ENCODE peak calls at places on chromosomes 12 and 14, in eight cellular contexts. One of them, this sample, is unnamed.
A peak's percentile ranks its signal among the peaks of the same experiment; 100 is the strongest.

GRCh38 chr12:121803861-121804416 is at the start of gene SETD1B:
- DNase-seq in testis: no peak
- DNase-seq in suprapubic skin: no peak
- DNase-seq in stomach: peak; percentile 64
- DNase-seq in tibial nerve: peak; percentile 45
- DNase-seq in IMR-90: peak; percentile 44
- DNase-seq in H54: peak; percentile 49
- DNase-seq in uterus: peak; percentile 62
- DNase-seq in this sample: peak; percentile 85

GRCh38 chr14:65864549-65864948 is 452.0 kb downstream of the FUT8 start:
- DNase-seq in testis: no peak
- DNase-seq in suprapubic skin: no peak
- DNase-seq in stomach: no peak
- DNase-seq in tibial nerve: no peak
- DNase-seq in IMR-90: no peak
- DNase-seq in H54: no peak
- DNase-seq in uterus: no peak
- DNase-seq in this sample: no peak

GRCh38 chr14:68651652-68652432 is 141.0 kb downstream of the ZFP36L1 start:
- DNase-seq in testis: peak; percentile 74
- DNase-seq in suprapubic skin: no peak
- DNase-seq in stomach: no peak
- DNase-seq in tibial nerve: no peak
- DNase-seq in IMR-90: peak; percentile 93
- DNase-seq in H54: no peak
- DNase-seq in uterus: peak; percentile 81
- DNase-seq in this sample: peak; percentile 87

GRCh38 chr12:46410495-46410894 is 37.9 kb upstream of the SLC38A2 start:
- DNase-seq in testis: no peak
- DNase-seq in suprapubic skin: no peak
- DNase-seq in stomach: no peak
- DNase-seq in tibial nerve: no peak
- DNase-seq in IMR-90: no peak
- DNase-seq in H54: no peak
- DNase-seq in uterus: no peak
- DNase-seq in this sample: no peak

GRCh38 chr12:79983492-79983891 is 48.6 kb upstream of the PPP1R12A start:
- DNase-seq in testis: no peak
- DNase-seq in suprapubic skin: no peak
- DNase-seq in stomach: no peak
- DNase-seq in tibial nerve: no peak
- DNase-seq in IMR-90: peak; percentile 78
- DNase-seq in H54: peak; percentile 64
- DNase-seq in uterus: no peak
- DNase-seq in this sample: no peak

GRCh38 chr14:51066576-51066975 is 28.3 kb downstream of the TRIM9 start:
- DNase-seq in testis: no peak
- DNase-seq in suprapubic skin: no peak
- DNase-seq in stomach: no peak
- DNase-seq in tibial nerve: no peak
- DNase-seq in IMR-90: no peak
- DNase-seq in H54: no peak
- DNase-seq in uterus: no peak
- DNase-seq in this sample: no peak

GRCh38 chr14:72677664-72678063 is 216.2 kb downstream of the DPF3 start:
- DNase-seq in testis: no peak
- DNase-seq in suprapubic skin: no peak
- DNase-seq in stomach: no peak
- DNase-seq in tibial nerve: no peak
- DNase-seq in IMR-90: peak; percentile 41
- DNase-seq in H54: no peak
- DNase-seq in uterus: no peak
- DNase-seq in this sample: no peak

GRCh38 chr12:124684971-124685688 is 117.7 kb upstream of the NCOR2 start:
- DNase-seq in testis: peak; percentile 56
- DNase-seq in suprapubic skin: no peak
- DNase-seq in stomach: no peak
- DNase-seq in tibial nerve: peak; percentile 52
- DNase-seq in IMR-90: peak; percentile 69
- DNase-seq in H54: peak; percentile 59
- DNase-seq in uterus: peak; percentile 78
- DNase-seq in this sample: no peak

GRCh38 chr14:87805315-87805723 is 187.7 kb downstream of the GALC start:
- DNase-seq in testis: peak; percentile 56
- DNase-seq in suprapubic skin: no peak
- DNase-seq in stomach: peak; percentile 29
- DNase-seq in tibial nerve: peak; percentile 14
- DNase-seq in IMR-90: no peak
- DNase-seq in H54: peak; percentile 13
- DNase-seq in uterus: no peak
- DNase-seq in this sample: no peak

GRCh38 chr12:14403711-14404164 is 38.3 kb downstream of the ATF7IP start:
- DNase-seq in testis: no peak
- DNase-seq in suprapubic skin: no peak
- DNase-seq in stomach: no peak
- DNase-seq in tibial nerve: no peak
- DNase-seq in IMR-90: peak; percentile 82
- DNase-seq in H54: no peak
- DNase-seq in uterus: no peak
- DNase-seq in this sample: no peak

GRCh38 chr12:27460471-27460978 is 14.0 kb downstream of the SMCO2 start:
- DNase-seq in testis: no peak
- DNase-seq in suprapubic skin: no peak
- DNase-seq in stomach: no peak
- DNase-seq in tibial nerve: no peak
- DNase-seq in IMR-90: peak; percentile 38
- DNase-seq in H54: peak; percentile 10
- DNase-seq in uterus: no peak
- DNase-seq in this sample: no peak

GRCh38 chr12:4049566-4050080 is 176.4 kb upstream of the PARP11 start:
- DNase-seq in testis: no peak
- DNase-seq in suprapubic skin: no peak
- DNase-seq in stomach: no peak
- DNase-seq in tibial nerve: no peak
- DNase-seq in IMR-90: no peak
- DNase-seq in H54: no peak
- DNase-seq in uterus: no peak
- DNase-seq in this sample: no peak

GRCh38 chr12:42756841-42757661 is 167.5 kb upstream of the PRICKLE1 start:
- DNase-seq in testis: no peak
- DNase-seq in suprapubic skin: no peak
- DNase-seq in stomach: no peak
- DNase-seq in tibial nerve: no peak
- DNase-seq in IMR-90: peak; percentile 91
- DNase-seq in H54: peak; percentile 48
- DNase-seq in uterus: peak; percentile 36
- DNase-seq in this sample: no peak

GRCh38 chr12:120534203-120534702 is at the start of gene RNF10:
- DNase-seq in testis: peak; percentile 90
- DNase-seq in suprapubic skin: peak; percentile 84
- DNase-seq in stomach: peak; percentile 77
- DNase-seq in tibial nerve: peak; percentile 84
- DNase-seq in IMR-90: peak; percentile 86
- DNase-seq in H54: peak; percentile 67
- DNase-seq in uterus: peak; percentile 83
- DNase-seq in this sample: peak; percentile 87

GRCh38 chr14:22221508-22221907 is 367.5 kb downstream of the DAD1 start:
- DNase-seq in testis: no peak
- DNase-seq in suprapubic skin: no peak
- DNase-seq in stomach: no peak
- DNase-seq in tibial nerve: no peak
- DNase-seq in IMR-90: peak; percentile 49
- DNase-seq in H54: no peak
- DNase-seq in uterus: no peak
- DNase-seq in this sample: no peak

GRCh38 chr14:34227834-34228662 is 234.0 kb downstream of the SPTSSA start:
- DNase-seq in testis: peak; percentile 71
- DNase-seq in suprapubic skin: no peak
- DNase-seq in stomach: peak; percentile 72
- DNase-seq in tibial nerve: peak; percentile 63
- DNase-seq in IMR-90: peak; percentile 44
- DNase-seq in H54: peak; percentile 66
- DNase-seq in uterus: peak; percentile 37
- DNase-seq in this sample: peak; percentile 77

GRCh38 chr12:99454539-99455172 is 192.9 kb upstream of the GARIN6 start:
- DNase-seq in testis: no peak
- DNase-seq in suprapubic skin: no peak
- DNase-seq in stomach: no peak
- DNase-seq in tibial nerve: no peak
- DNase-seq in IMR-90: no peak
- DNase-seq in H54: no peak
- DNase-seq in uterus: no peak
- DNase-seq in this sample: no peak

GRCh38 chr12:40376533-40377267 is 151.9 kb downstream of the LRRK2 start:
- DNase-seq in testis: no peak
- DNase-seq in suprapubic skin: no peak
- DNase-seq in stomach: no peak
- DNase-seq in tibial nerve: no peak
- DNase-seq in IMR-90: no peak
- DNase-seq in H54: no peak
- DNase-seq in uterus: no peak
- DNase-seq in this sample: no peak

GRCh38 chr12:121578230-121579189 is 2.3 kb downstream of the KDM2B start:
- DNase-seq in testis: no peak
- DNase-seq in suprapubic skin: no peak
- DNase-seq in stomach: no peak
- DNase-seq in tibial nerve: peak; percentile 19
- DNase-seq in IMR-90: peak; percentile 21
- DNase-seq in H54: no peak
- DNase-seq in uterus: peak; percentile 50
- DNase-seq in this sample: peak; percentile 74

GRCh38 chr14:105591052-105591451 is 64.7 kb downstream of the TMEM121 start:
- DNase-seq in testis: no peak
- DNase-seq in suprapubic skin: no peak
- DNase-seq in stomach: no peak
- DNase-seq in tibial nerve: no peak
- DNase-seq in IMR-90: no peak
- DNase-seq in H54: no peak
- DNase-seq in uterus: no peak
- DNase-seq in this sample: no peak

GRCh38 chr14:70257526-70257925 is 68.8 kb upstream of the SLC8A3 start:
- DNase-seq in testis: no peak
- DNase-seq in suprapubic skin: no peak
- DNase-seq in stomach: no peak
- DNase-seq in tibial nerve: no peak
- DNase-seq in IMR-90: no peak
- DNase-seq in H54: peak; percentile 6
- DNase-seq in uterus: no peak
- DNase-seq in this sample: no peak

DNA sequence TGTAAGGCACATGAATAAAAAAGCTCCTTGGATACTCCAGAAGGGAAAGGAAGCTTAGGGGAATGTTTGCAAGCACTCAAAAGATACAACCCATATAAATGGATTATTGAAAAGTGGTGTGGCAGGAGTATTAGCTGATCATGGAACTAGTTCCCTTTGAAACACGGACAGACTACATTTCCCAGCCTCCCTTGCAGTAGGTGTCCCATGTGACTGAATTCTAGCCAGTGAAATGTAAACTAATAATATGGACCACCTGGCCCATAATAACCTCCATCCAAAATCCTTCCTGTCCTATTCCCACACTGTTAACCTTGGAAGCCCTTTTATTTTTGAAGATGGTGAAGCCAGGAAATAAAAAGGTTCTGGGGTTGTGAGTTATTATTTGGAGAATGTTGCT is 242.3 kb downstream of the SUDS3 start:
- DNase-seq in testis: no peak
- DNase-seq in suprapubic skin: no peak
- DNase-seq in stomach: no peak
- DNase-seq in tibial nerve: no peak
- DNase-seq in IMR-90: no peak
- DNase-seq in H54: no peak
- DNase-seq in uterus: no peak
- DNase-seq in this sample: no peak
- TF ChIP-seq POLR2A in testis: no peak
- TF ChIP-seq POLR2A in suprapubic skin: no peak
- TF ChIP-seq POLR2A in stomach: no peak
- TF ChIP-seq POLR2A in tibial nerve: no peak
- TF ChIP-seq POLR2A in IMR-90: no peak
- TF ChIP-seq POLR2A in H54: no peak
- TF ChIP-seq POLR2A in uterus: no peak
- TF ChIP-seq POLR2A in this sample: no peak

GRCh38 chr14:92351750-92352149 is 28.8 kb downstream of the SLC24A4 start:
- DNase-seq in testis: no peak
- DNase-seq in suprapubic skin: no peak
- DNase-seq in stomach: no peak
- DNase-seq in tibial nerve: no peak
- DNase-seq in IMR-90: no peak
- DNase-seq in H54: no peak
- DNase-seq in uterus: no peak
- DNase-seq in this sample: no peak
- TF ChIP-seq POLR2A in testis: no peak
- TF ChIP-seq POLR2A in suprapubic skin: no peak
- TF ChIP-seq POLR2A in stomach: no peak
- TF ChIP-seq POLR2A in tibial nerve: no peak
- TF ChIP-seq POLR2A in IMR-90: no peak
- TF ChIP-seq POLR2A in H54: no peak
- TF ChIP-seq POLR2A in uterus: no peak
- TF ChIP-seq POLR2A in this sample: no peak

GRCh38 chr14:40096968-40097367 is 664.7 kb upstream of the FBXO33 start:
- DNase-seq in testis: no peak
- DNase-seq in suprapubic skin: no peak
- DNase-seq in stomach: no peak
- DNase-seq in tibial nerve: no peak
- DNase-seq in IMR-90: no peak
- DNase-seq in H54: no peak
- DNase-seq in uterus: no peak
- DNase-seq in this sample: no peak
- TF ChIP-seq POLR2A in testis: no peak
- TF ChIP-seq POLR2A in suprapubic skin: no peak
- TF ChIP-seq POLR2A in stomach: no peak
- TF ChIP-seq POLR2A in tibial nerve: no peak
- TF ChIP-seq POLR2A in IMR-90: no peak
- TF ChIP-seq POLR2A in H54: no peak
- TF ChIP-seq POLR2A in uterus: no peak
- TF ChIP-seq POLR2A in this sample: no peak

GRCh38 chr12:112937741-112938719 is at the start of gene OAS3:
- DNase-seq in testis: peak; percentile 88
- DNase-seq in suprapubic skin: peak; percentile 93
- DNase-seq in stomach: peak; percentile 89
- DNase-seq in tibial nerve: peak; percentile 78
- DNase-seq in IMR-90: peak; percentile 79
- DNase-seq in H54: peak; percentile 91
- DNase-seq in uterus: peak; percentile 87
- DNase-seq in this sample: peak; percentile 92

GRCh38 chr12:112941528-112942335 is 3.5 kb downstream of the OAS3 start:
- DNase-seq in testis: no peak
- DNase-seq in suprapubic skin: no peak
- DNase-seq in stomach: no peak
- DNase-seq in tibial nerve: no peak
- DNase-seq in IMR-90: no peak
- DNase-seq in H54: no peak
- DNase-seq in uterus: no peak
- DNase-seq in this sample: no peak

GRCh38 chr12:112942572-112942971 is 4.3 kb downstream of the OAS3 start:
- DNase-seq in testis: no peak
- DNase-seq in suprapubic skin: no peak
- DNase-seq in stomach: no peak
- DNase-seq in tibial nerve: no peak
- DNase-seq in IMR-90: no peak
- DNase-seq in H54: no peak
- DNase-seq in uterus: no peak
- DNase-seq in this sample: no peak

GRCh38 chr12:112938751-112939150 is 477 bp downstream of the OAS3 start:
- DNase-seq in testis: no peak
- DNase-seq in suprapubic skin: no peak
- DNase-seq in stomach: no peak
- DNase-seq in tibial nerve: no peak
- DNase-seq in IMR-90: no peak
- DNase-seq in H54: peak; percentile 19
- DNase-seq in uterus: no peak
- DNase-seq in this sample: no peak

GRCh38 chr12:112939761-112940357 is 1.6 kb downstream of the OAS3 start:
- DNase-seq in testis: no peak
- DNase-seq in suprapubic skin: no peak
- DNase-seq in stomach: no peak
- DNase-seq in tibial nerve: no peak
- DNase-seq in IMR-90: no peak
- DNase-seq in H54: no peak
- DNase-seq in uterus: no peak
- DNase-seq in this sample: no peak
- TF ChIP-seq POLR2A in testis: no peak
- TF ChIP-seq POLR2A in suprapubic skin: no peak
- TF ChIP-seq POLR2A in stomach: no peak
- TF ChIP-seq POLR2A in tibial nerve: no peak
- TF ChIP-seq POLR2A in IMR-90: no peak
- TF ChIP-seq POLR2A in H54: no peak
- TF ChIP-seq POLR2A in uterus: no peak
- TF ChIP-seq POLR2A in this sample: no peak

This sample was measured in sigmoid colon.